ENCODE peak calls at places on chromosomes 4 and X, in eight cellular contexts. J is amygdala; H is stimulated activated CD8-positive, alpha-beta memory T cell treated with anti-CD3 and anti-CD28 coated beads, Interleukin-7, amount 100 ng/mL, for 24 hours; V is NCI-H2171; W is H7; I is C1 segment of cervical spinal cord; C is endodermal cell; D is NCI-H2081. S is an unnamed sample.
A peak's percentile ranks its signal among the peaks of the same experiment; 100 is the strongest.

GRCh38 chr4:140137654-140138053 is 16.3 kb downstream of the MAML3 start:
- DNase-seq in C (no peak), I (no peak), J (no peak), V (no peak), D (no peak), H (no peak), W (no peak), S (no peak)

GRCh38 chrX:114611018-114611619 is 27.2 kb downstream of the HTR2C start:
- DNase-seq in C (peak; percentile 64), J (no peak), D (peak; percentile 48), V (no peak), W (peak; percentile 22), H (no peak), I (no peak), S (no peak)

GRCh38 chrX:43743100-43743822 is 87.2 kb downstream of the MAOA start:
- DNase-seq in C (no peak), I (no peak), D (no peak), H (no peak), J (no peak), V (no peak), W (no peak), S (no peak)

GRCh38 chr4:91116861-91117260 is 989.7 kb downstream of the CCSER1 start:
- DNase-seq in D (no peak), J (no peak), H (no peak), V (no peak), W (peak; percentile 10), C (no peak), I (no peak), S (no peak)

GRCh38 chr4:138242076-138242829 is at the start of gene SLC7A11:
- DNase-seq in I (peak; percentile 60), V (peak; percentile 68), H (peak; percentile 2), D (peak; percentile 83), C (peak; percentile 91), J (peak; percentile 1), W (peak; percentile 42), S (peak; percentile 28)

GRCh38 chrX:12819231-12819630 is 28.0 kb downstream of the PRPS2 start:
- DNase-seq in J (no peak), V (no peak), W (no peak), I (no peak), D (no peak), C (no peak), H (no peak), S (no peak)

GRCh38 chrX:28848707-28849106 is 261.5 kb downstream of the IL1RAPL1 start:
- DNase-seq in D (no peak), J (no peak), V (no peak), H (no peak), C (no peak), I (no peak), W (no peak), S (no peak)

GRCh38 chrX:137430301-137430700 is 135.6 kb upstream of the ZIC3 start:
- DNase-seq in W (peak; percentile 67), J (no peak), C (peak; percentile 82), I (no peak), D (no peak), V (no peak), H (no peak), S (no peak)

GRCh38 chr4:57344296-57344695 is 234.1 kb upstream of the IGFBP7 start:
- DNase-seq in W (no peak), C (no peak), H (no peak), V (no peak), J (no peak), I (no peak), D (no peak), S (no peak)

GRCh38 chr4:142095886-142096605 is 459.7 kb downstream of the IL15 start:
- DNase-seq in J (no peak), C (no peak), D (peak; percentile 21), V (no peak), W (no peak), H (no peak), I (no peak), S (no peak)

GRCh38 chr4:37604464-37604863 is 81.7 kb downstream of the RELL1 start:
- DNase-seq in I (no peak), D (no peak), H (no peak), C (no peak), V (no peak), J (no peak), W (no peak), S (no peak)

GRCh38 chr4:172256820-172257219 is 443.6 kb downstream of the GALNTL6 start:
- DNase-seq in J (no peak), V (no peak), W (no peak), I (no peak), H (no peak), C (no peak), D (no peak), S (no peak)

GRCh38 chr4:3414421-3415279 is 27.1 kb upstream of the HGFAC start:
- DNase-seq in J (no peak), D (no peak), C (peak; percentile 20), W (peak; percentile 51), V (no peak), H (no peak), I (no peak), S (no peak)

GRCh38 chrX:73478961-73479360 is 32.1 kb downstream of the CDX4 start:
- DNase-seq in D (no peak), W (no peak), C (no peak), J (no peak), I (no peak), V (peak; percentile 0), H (no peak), S (no peak)

GRCh38 chrX:16659326-16659725 is 9.4 kb downstream of the S100G start:
- DNase-seq in C (no peak), W (no peak), H (no peak), J (no peak), D (no peak), V (no peak), I (no peak), S (no peak)

GRCh38 chr4:33262809-33263208 is 2542.6 kb downstream of the PCDH7 start:
- DNase-seq in H (no peak), D (no peak), C (no peak), W (no peak), I (no peak), J (no peak), V (no peak), S (no peak)

S was measured in dorsolateral prefrontal cortex.